ENCODE peak calls at places on chromosomes 7 and 10, in seven cellular contexts. I, E, R, A, N, S and K are unnamed samples.

GRCh38 chr10:16960573-16960972 is 143.3 kb upstream of the RSU1 start:
- DNase-seq in I (no peak), E (no peak), R (no peak), A (no peak), N (no peak), S (no peak), K (no peak)

GRCh38 chr7:111486472-111487142 is 75.7 kb downstream of the IMMP2L start:
- DNase-seq in I (no peak), E (peak), R (peak), A (peak), N (peak), S (peak), K (peak)

GRCh38 chr7:125644113-125644512 is 714.5 kb upstream of the POT1 start:
- DNase-seq in I (no peak), E (peak), R (no peak), A (no peak), N (no peak), S (no peak), K (no peak)

GRCh38 chr7:70301673-70302072 is 703.4 kb downstream of the AUTS2 start:
- DNase-seq in I (no peak), E (no peak), R (no peak), A (no peak), N (no peak), S (no peak), K (no peak)

GRCh38 chr7:44338600-44338999 is 13.2 kb upstream of the CAMK2B start:
- DNase-seq in I (no peak), E (no peak), R (no peak), A (no peak), N (no peak), S (no peak), K (no peak)

GRCh38 chr7:2120841-2121830 is 111.6 kb downstream of the MAD1L1 start:
- DNase-seq in I (no peak), E (peak), R (no peak), A (no peak), N (no peak), S (no peak), K (no peak)

GRCh38 chr10:69014171-69014570 is 25.6 kb downstream of the KIFBP start:
- DNase-seq in I (no peak), E (no peak), R (no peak), A (no peak), N (no peak), S (no peak), K (no peak)

GRCh38 chr10:2575460-2575859 is 491.9 kb upstream of the PFKP start:
- DNase-seq in I (no peak), E (no peak), R (no peak), A (no peak), N (no peak), S (no peak), K (no peak)

GRCh38 chr7:85750454-85750949 is 563.6 kb upstream of the SEMA3D start:
- DNase-seq in I (no peak), E (peak), R (peak), A (peak), N (peak), S (no peak), K (peak)

GRCh38 chr10:114394531-114394930 is 9.8 kb downstream of the AFAP1L2 start:
- DNase-seq in I (no peak), E (no peak), R (no peak), A (no peak), N (no peak), S (no peak), K (no peak)
- TF ChIP-seq JUND in I (no peak), E (no peak), R (no peak), A (no peak), N (no peak), S (no peak), K (no peak)

GRCh38 chr10:131901181-131901829 is 497 bp downstream of the PPP2R2D start:
- DNase-seq in I (no peak), E (peak), R (no peak), A (no peak), N (peak), S (no peak), K (no peak)
- TF ChIP-seq JUND in I (no peak), E (no peak), R (no peak), A (no peak), N (no peak), S (no peak), K (no peak)

DNA sequence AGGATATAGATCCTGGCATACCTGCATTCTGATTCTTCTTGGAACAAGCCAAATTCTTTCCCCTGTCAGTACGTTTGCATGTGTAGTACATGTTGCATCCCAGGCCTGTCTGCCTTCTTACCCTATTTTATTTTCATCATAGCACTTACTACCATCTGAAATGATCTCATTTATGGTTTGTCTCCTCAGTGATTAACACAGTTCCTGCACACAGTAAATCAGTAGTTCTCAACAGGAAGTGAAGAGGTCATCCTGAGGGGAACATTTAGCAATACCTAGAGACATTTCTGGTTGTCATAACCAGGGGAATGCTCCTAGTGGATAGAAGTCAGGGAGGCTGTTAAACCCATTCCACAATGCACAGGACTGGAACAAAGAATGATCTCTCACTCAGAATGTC is 38.2 kb upstream of the SLC26A4 start:
- DNase-seq in I (no peak), E (no peak), R (no peak), A (no peak), N (no peak), S (no peak), K (no peak)
- TF ChIP-seq JUND in I (no peak), E (no peak), R (no peak), A (no peak), N (no peak), S (no peak), K (no peak)

GRCh38 chr7:17545348-17545747 is 246.9 kb downstream of the AHR start:
- DNase-seq in I (no peak), E (no peak), R (no peak), A (no peak), N (no peak), S (no peak), K (no peak)
- TF ChIP-seq JUND in I (no peak), E (no peak), R (no peak), A (no peak), N (no peak), S (no peak), K (no peak)